ENCODE peak calls at places on chromosomes 2 and 18, in ten cellular contexts. One of them, this sample, is unnamed.

GRCh38 chr2:144886847-144887246 is 366.9 kb upstream of the ZEB2 start:
- DNase-seq in adipocyte: no peak
- DNase-seq in Caki2: no peak
- DNase-seq in NCI-H1417: no peak
- DNase-seq in neural progenitor cell: no peak
- DNase-seq in activated CD4-positive, CD25-positive, alpha-beta regulatory T cell: no peak
- DNase-seq in WTC11: no peak
- DNase-seq in PC-9: no peak
- DNase-seq in nephron progenitor cell: no peak
- DNase-seq in GM20000: no peak
- DNase-seq in this sample: no peak

GRCh38 chr2:181123798-181124217 is 143.4 kb downstream of the UBE2E3 start:
- DNase-seq in adipocyte: no peak
- DNase-seq in Caki2: no peak
- DNase-seq in NCI-H1417: no peak
- DNase-seq in neural progenitor cell: no peak
- DNase-seq in activated CD4-positive, CD25-positive, alpha-beta regulatory T cell: peak; percentile 17
- DNase-seq in WTC11: no peak
- DNase-seq in PC-9: no peak
- DNase-seq in nephron progenitor cell: no peak
- DNase-seq in GM20000: peak; percentile 57
- DNase-seq in this sample: no peak

GRCh38 chr18:48230459-48231113 is 178.6 kb downstream of the ZBTB7C start:
- DNase-seq in adipocyte: peak; percentile 37
- DNase-seq in Caki2: peak; percentile 36
- DNase-seq in NCI-H1417: peak; percentile 72
- DNase-seq in neural progenitor cell: peak; percentile 87
- DNase-seq in activated CD4-positive, CD25-positive, alpha-beta regulatory T cell: no peak
- DNase-seq in WTC11: peak; percentile 84
- DNase-seq in PC-9: peak; percentile 59
- DNase-seq in nephron progenitor cell: peak; percentile 76
- DNase-seq in GM20000: peak; percentile 45
- DNase-seq in this sample: peak; percentile 93

GRCh38 chr2:236040600-236041328 is 127.4 kb downstream of the GBX2 start:
- DNase-seq in adipocyte: no peak
- DNase-seq in Caki2: peak; percentile 13
- DNase-seq in NCI-H1417: no peak
- DNase-seq in neural progenitor cell: no peak
- DNase-seq in activated CD4-positive, CD25-positive, alpha-beta regulatory T cell: no peak
- DNase-seq in WTC11: no peak
- DNase-seq in PC-9: no peak
- DNase-seq in nephron progenitor cell: no peak
- DNase-seq in GM20000: no peak
- DNase-seq in this sample: no peak

GRCh38 chr2:101231253-101231652 is 21.4 kb upstream of the CNOT11 start:
- DNase-seq in adipocyte: peak; percentile 25
- DNase-seq in Caki2: peak; percentile 41
- DNase-seq in NCI-H1417: no peak
- DNase-seq in neural progenitor cell: no peak
- DNase-seq in activated CD4-positive, CD25-positive, alpha-beta regulatory T cell: no peak
- DNase-seq in WTC11: no peak
- DNase-seq in PC-9: no peak
- DNase-seq in nephron progenitor cell: no peak
- DNase-seq in GM20000: no peak
- DNase-seq in this sample: no peak

GRCh38 chr18:58893388-58894099 is 28.9 kb downstream of the ZNF532 start:
- DNase-seq in adipocyte: no peak
- DNase-seq in Caki2: peak; percentile 19
- DNase-seq in NCI-H1417: no peak
- DNase-seq in neural progenitor cell: no peak
- DNase-seq in activated CD4-positive, CD25-positive, alpha-beta regulatory T cell: no peak
- DNase-seq in WTC11: no peak
- DNase-seq in PC-9: no peak
- DNase-seq in nephron progenitor cell: no peak
- DNase-seq in GM20000: no peak
- DNase-seq in this sample: no peak

GRCh38 chr2:99861376-99861760 is 281.0 kb downstream of the AFF3 start:
- DNase-seq in adipocyte: peak; percentile 33
- DNase-seq in Caki2: no peak
- DNase-seq in NCI-H1417: no peak
- DNase-seq in neural progenitor cell: no peak
- DNase-seq in activated CD4-positive, CD25-positive, alpha-beta regulatory T cell: no peak
- DNase-seq in WTC11: no peak
- DNase-seq in PC-9: no peak
- DNase-seq in nephron progenitor cell: no peak
- DNase-seq in GM20000: peak; percentile 23
- DNase-seq in this sample: no peak

GRCh38 chr2:75608684-75609333 is 37.8 kb upstream of the MRPL19 start:
- DNase-seq in adipocyte: peak; percentile 79
- DNase-seq in Caki2: peak; percentile 81
- DNase-seq in NCI-H1417: peak; percentile 73
- DNase-seq in neural progenitor cell: peak; percentile 83
- DNase-seq in activated CD4-positive, CD25-positive, alpha-beta regulatory T cell: peak; percentile 5
- DNase-seq in WTC11: peak; percentile 80
- DNase-seq in PC-9: peak; percentile 52
- DNase-seq in nephron progenitor cell: peak; percentile 75
- DNase-seq in GM20000: peak; percentile 73
- DNase-seq in this sample: peak; percentile 83

GRCh38 chr2:229601396-229601795 is 113.0 kb downstream of the DNER start:
- DNase-seq in adipocyte: no peak
- DNase-seq in Caki2: no peak
- DNase-seq in NCI-H1417: no peak
- DNase-seq in neural progenitor cell: no peak
- DNase-seq in activated CD4-positive, CD25-positive, alpha-beta regulatory T cell: no peak
- DNase-seq in WTC11: no peak
- DNase-seq in PC-9: peak; percentile 62
- DNase-seq in nephron progenitor cell: no peak
- DNase-seq in GM20000: no peak
- DNase-seq in this sample: no peak

GRCh38 chr2:167510071-167510759 is 621.9 kb downstream of the XIRP2 start:
- DNase-seq in adipocyte: no peak
- DNase-seq in Caki2: peak; percentile 10
- DNase-seq in NCI-H1417: no peak
- DNase-seq in neural progenitor cell: no peak
- DNase-seq in activated CD4-positive, CD25-positive, alpha-beta regulatory T cell: no peak
- DNase-seq in WTC11: no peak
- DNase-seq in PC-9: no peak
- DNase-seq in nephron progenitor cell: no peak
- DNase-seq in GM20000: no peak
- DNase-seq in this sample: no peak

GRCh38 chr18:77702686-77703085 is 453.0 kb downstream of the GALR1 start:
- DNase-seq in adipocyte: peak; percentile 3
- DNase-seq in Caki2: no peak
- DNase-seq in NCI-H1417: peak; percentile 49
- DNase-seq in neural progenitor cell: peak; percentile 60
- DNase-seq in activated CD4-positive, CD25-positive, alpha-beta regulatory T cell: no peak
- DNase-seq in WTC11: peak; percentile 37
- DNase-seq in PC-9: peak; percentile 45
- DNase-seq in nephron progenitor cell: peak; percentile 10
- DNase-seq in GM20000: no peak
- DNase-seq in this sample: peak; percentile 31

GRCh38 chr2:74694281-74694680 is 40.2 kb downstream of the SEMA4F start:
- DNase-seq in adipocyte: no peak
- DNase-seq in Caki2: no peak
- DNase-seq in NCI-H1417: no peak
- DNase-seq in neural progenitor cell: no peak
- DNase-seq in activated CD4-positive, CD25-positive, alpha-beta regulatory T cell: no peak
- DNase-seq in WTC11: no peak
- DNase-seq in PC-9: no peak
- DNase-seq in nephron progenitor cell: no peak
- DNase-seq in GM20000: no peak
- DNase-seq in this sample: no peak

GRCh38 chr2:75047907-75048625 is 89.6 kb downstream of the POLE4 start:
- DNase-seq in adipocyte: peak; percentile 59
- DNase-seq in Caki2: no peak
- DNase-seq in NCI-H1417: no peak
- DNase-seq in neural progenitor cell: no peak
- DNase-seq in activated CD4-positive, CD25-positive, alpha-beta regulatory T cell: no peak
- DNase-seq in WTC11: no peak
- DNase-seq in PC-9: peak; percentile 45
- DNase-seq in nephron progenitor cell: no peak
- DNase-seq in GM20000: no peak
- DNase-seq in this sample: no peak

GRCh38 chr2:107717666-107718065 is 109.0 kb upstream of the RGPD4 start:
- DNase-seq in adipocyte: no peak
- DNase-seq in Caki2: no peak
- DNase-seq in NCI-H1417: no peak
- DNase-seq in neural progenitor cell: peak; percentile 59
- DNase-seq in activated CD4-positive, CD25-positive, alpha-beta regulatory T cell: no peak
- DNase-seq in WTC11: peak; percentile 13
- DNase-seq in PC-9: no peak
- DNase-seq in nephron progenitor cell: peak; percentile 11
- DNase-seq in GM20000: no peak
- DNase-seq in this sample: peak; percentile 1

GRCh38 chr2:111643761-111644160 is 240.2 kb downstream of the ANAPC1 start:
- DNase-seq in adipocyte: no peak
- DNase-seq in Caki2: no peak
- DNase-seq in NCI-H1417: no peak
- DNase-seq in neural progenitor cell: no peak
- DNase-seq in activated CD4-positive, CD25-positive, alpha-beta regulatory T cell: no peak
- DNase-seq in WTC11: no peak
- DNase-seq in PC-9: no peak
- DNase-seq in nephron progenitor cell: no peak
- DNase-seq in GM20000: no peak
- DNase-seq in this sample: no peak

GRCh38 chr2:180983468-180984388 is 3.3 kb downstream of the UBE2E3 start:
- DNase-seq in adipocyte: peak; percentile 80
- DNase-seq in Caki2: peak; percentile 80
- DNase-seq in NCI-H1417: peak; percentile 40
- DNase-seq in neural progenitor cell: peak; percentile 72
- DNase-seq in activated CD4-positive, CD25-positive, alpha-beta regulatory T cell: no peak
- DNase-seq in WTC11: no peak
- DNase-seq in PC-9: peak; percentile 45
- DNase-seq in nephron progenitor cell: peak; percentile 18
- DNase-seq in GM20000: peak; percentile 54
- DNase-seq in this sample: peak; percentile 37

GRCh38 chr2:219448776-219449476 is 14.3 kb downstream of the SPEG start:
- DNase-seq in adipocyte: no peak
- DNase-seq in Caki2: no peak
- DNase-seq in NCI-H1417: no peak
- DNase-seq in neural progenitor cell: peak; percentile 75
- DNase-seq in activated CD4-positive, CD25-positive, alpha-beta regulatory T cell: no peak
- DNase-seq in WTC11: peak; percentile 77
- DNase-seq in PC-9: no peak
- DNase-seq in nephron progenitor cell: peak; percentile 67
- DNase-seq in GM20000: no peak
- DNase-seq in this sample: peak; percentile 96

GRCh38 chr2:58089081-58089480 is 42.5 kb downstream of the VRK2 start:
- DNase-seq in adipocyte: no peak
- DNase-seq in Caki2: no peak
- DNase-seq in NCI-H1417: no peak
- DNase-seq in neural progenitor cell: no peak
- DNase-seq in activated CD4-positive, CD25-positive, alpha-beta regulatory T cell: no peak
- DNase-seq in WTC11: no peak
- DNase-seq in PC-9: no peak
- DNase-seq in nephron progenitor cell: no peak
- DNase-seq in GM20000: no peak
- DNase-seq in this sample: no peak

GRCh38 chr2:3326182-3326537 is 51.5 kb downstream of the EIPR1 start:
- DNase-seq in adipocyte: no peak
- DNase-seq in Caki2: no peak
- DNase-seq in NCI-H1417: no peak
- DNase-seq in neural progenitor cell: no peak
- DNase-seq in activated CD4-positive, CD25-positive, alpha-beta regulatory T cell: no peak
- DNase-seq in WTC11: no peak
- DNase-seq in PC-9: no peak
- DNase-seq in nephron progenitor cell: no peak
- DNase-seq in GM20000: no peak
- DNase-seq in this sample: no peak

GRCh38 chr2:146244131-146244530 is 1600.7 kb upstream of the ACVR2A start:
- DNase-seq in adipocyte: no peak
- DNase-seq in Caki2: no peak
- DNase-seq in NCI-H1417: no peak
- DNase-seq in neural progenitor cell: no peak
- DNase-seq in activated CD4-positive, CD25-positive, alpha-beta regulatory T cell: no peak
- DNase-seq in WTC11: no peak
- DNase-seq in PC-9: no peak
- DNase-seq in nephron progenitor cell: no peak
- DNase-seq in GM20000: no peak
- DNase-seq in this sample: no peak

GRCh38 chr2:37282746-37283145 is 41.9 kb downstream of the PRKD3 start:
- DNase-seq in adipocyte: peak; percentile 53
- DNase-seq in Caki2: no peak
- DNase-seq in NCI-H1417: no peak
- DNase-seq in neural progenitor cell: no peak
- DNase-seq in activated CD4-positive, CD25-positive, alpha-beta regulatory T cell: no peak
- DNase-seq in WTC11: no peak
- DNase-seq in PC-9: no peak
- DNase-seq in nephron progenitor cell: no peak
- DNase-seq in GM20000: no peak
- DNase-seq in this sample: no peak

GRCh38 chr2:143901185-143901842 is 618.6 kb downstream of the ZEB2 start:
- DNase-seq in adipocyte: peak; percentile 70
- DNase-seq in Caki2: peak; percentile 21
- DNase-seq in NCI-H1417: no peak
- DNase-seq in neural progenitor cell: no peak
- DNase-seq in activated CD4-positive, CD25-positive, alpha-beta regulatory T cell: no peak
- DNase-seq in WTC11: no peak
- DNase-seq in PC-9: peak; percentile 96
- DNase-seq in nephron progenitor cell: no peak
- DNase-seq in GM20000: no peak
- DNase-seq in this sample: no peak

GRCh38 chr2:110101280-110101844 is 14.3 kb downstream of the MALL start:
- DNase-seq in adipocyte: peak; percentile 93
- DNase-seq in Caki2: peak; percentile 99
- DNase-seq in NCI-H1417: peak; percentile 76
- DNase-seq in neural progenitor cell: no peak
- DNase-seq in activated CD4-positive, CD25-positive, alpha-beta regulatory T cell: no peak
- DNase-seq in WTC11: no peak
- DNase-seq in PC-9: peak; percentile 99
- DNase-seq in nephron progenitor cell: no peak
- DNase-seq in GM20000: no peak
- DNase-seq in this sample: no peak

GRCh38 chr18:6781846-6782245 is 52.3 kb downstream of the ARHGAP28 start:
- DNase-seq in adipocyte: peak; percentile 33
- DNase-seq in Caki2: no peak
- DNase-seq in NCI-H1417: no peak
- DNase-seq in neural progenitor cell: no peak
- DNase-seq in activated CD4-positive, CD25-positive, alpha-beta regulatory T cell: no peak
- DNase-seq in WTC11: no peak
- DNase-seq in PC-9: no peak
- DNase-seq in nephron progenitor cell: no peak
- DNase-seq in GM20000: no peak
- DNase-seq in this sample: no peak

GRCh38 chr2:237511421-237511820 is 24.4 kb downstream of the MLPH start:
- DNase-seq in adipocyte: peak; percentile 73
- DNase-seq in Caki2: no peak
- DNase-seq in NCI-H1417: no peak
- DNase-seq in neural progenitor cell: no peak
- DNase-seq in activated CD4-positive, CD25-positive, alpha-beta regulatory T cell: no peak
- DNase-seq in WTC11: no peak
- DNase-seq in PC-9: no peak
- DNase-seq in nephron progenitor cell: no peak
- DNase-seq in GM20000: no peak
- DNase-seq in this sample: no peak

GRCh38 chr2:230976671-230977171 is 19.2 kb upstream of the SPATA3 start:
- DNase-seq in adipocyte: no peak
- DNase-seq in Caki2: no peak
- DNase-seq in NCI-H1417: no peak
- DNase-seq in neural progenitor cell: no peak
- DNase-seq in activated CD4-positive, CD25-positive, alpha-beta regulatory T cell: no peak
- DNase-seq in WTC11: no peak
- DNase-seq in PC-9: no peak
- DNase-seq in nephron progenitor cell: no peak
- DNase-seq in GM20000: no peak
- DNase-seq in this sample: no peak

GRCh38 chr2:157393350-157393749 is 50.5 kb downstream of the CYTIP start:
- DNase-seq in adipocyte: no peak
- DNase-seq in Caki2: no peak
- DNase-seq in NCI-H1417: no peak
- DNase-seq in neural progenitor cell: no peak
- DNase-seq in activated CD4-positive, CD25-positive, alpha-beta regulatory T cell: no peak
- DNase-seq in WTC11: no peak
- DNase-seq in PC-9: no peak
- DNase-seq in nephron progenitor cell: no peak
- DNase-seq in GM20000: no peak
- DNase-seq in this sample: no peak

GRCh38 chr2:226868331-226868730 is 32.5 kb downstream of the RHBDD1 start:
- DNase-seq in adipocyte: peak; percentile 33
- DNase-seq in Caki2: no peak
- DNase-seq in NCI-H1417: no peak
- DNase-seq in neural progenitor cell: no peak
- DNase-seq in activated CD4-positive, CD25-positive, alpha-beta regulatory T cell: no peak
- DNase-seq in WTC11: no peak
- DNase-seq in PC-9: no peak
- DNase-seq in nephron progenitor cell: no peak
- DNase-seq in GM20000: no peak
- DNase-seq in this sample: no peak